ENCODE peak calls at places on chromosomes 16 and 17, in five cellular contexts. P, N, Y, X and Z are unnamed samples. For H3K9me3, the result is how much of the 10 kb centered on the place peaks cover.

GRCh38 chr16:89672177-89672941 is 14.1 kb upstream of the CDK10 start:
- DNase-seq in X (no peak), N (no peak), Y (no peak), P (no peak), Z (no peak)

GRCh38 chr16:13906426-13907089 is 13.4 kb upstream of the ERCC4 start:
- DNase-seq in P (no peak), X (no peak), N (no peak), Y (no peak), Z (no peak)

GRCh38 chr17:75819723-75820410 is 24.3 kb downstream of the UNC13D start:
- DNase-seq in P (peak), Y (no peak), X (no peak), N (no peak), Z (no peak)

GRCh38 chr17:73188011-73188410 is 4.8 kb upstream of the COG1 start:
- DNase-seq in N (no peak), P (no peak), X (no peak), Y (no peak), Z (no peak)

GRCh38 chr17:17042851-17043667 is 802 bp downstream of the MPRIP start:
- DNase-seq in P (peak), Y (peak), N (no peak), X (peak), Z (no peak)

GRCh38 chr17:41785091-41785875 is 1.2 kb downstream of the JUP start:
- DNase-seq in X (no peak), N (no peak), P (no peak), Y (no peak), Z (no peak)

GRCh38 chr16:24810951-24811843 is 34.6 kb upstream of the SLC5A11 start:
- DNase-seq in P (no peak), N (no peak), Y (no peak), X (no peak), Z (no peak)

GRCh38 chr17:81096741-81097133 is 61.8 kb downstream of the BAIAP2 start:
- DNase-seq in X (no peak), Y (no peak), P (no peak), N (no peak), Z (no peak)

GRCh38 chr16:56547120-56547948 is 17.5 kb upstream of the MT4 start:
- DNase-seq in N (no peak), X (peak), Y (peak), P (no peak), Z (no peak)

GRCh38 chr17:50918933-50919296 is 52.8 kb upstream of the TOB1 start:
- DNase-seq in N (peak), Y (peak), X (no peak), P (no peak), Z (no peak)

GRCh38 chr17:31321481-31321880 is at the start of gene EVI2A:
- DNase-seq in P (no peak), X (no peak), N (no peak), Y (peak), Z (peak)

GRCh38 chr17:66200685-66201092 is 8.8 kb upstream of the CEP112 start:
- DNase-seq in P (peak), N (peak), Y (peak), X (no peak), Z (peak)

GRCh38 chr17:17849147-17849820 is 12.5 kb upstream of the SREBF1 start:
- DNase-seq in P (no peak), X (no peak), Y (no peak), N (peak), Z (peak)

GRCh38 chr17:61444831-61445230 is 7.4 kb upstream of the TBX4 start:
- DNase-seq in P (no peak), X (no peak), Y (peak), N (no peak), Z (no peak)

GRCh38 chr17:4531988-4532736 is 23.0 kb downstream of the MYBBP1A start:
- DNase-seq in N (no peak), X (no peak), Y (no peak), P (no peak), Z (no peak)

GRCh38 chr16:85136213-85136704 is 24.0 kb upstream of the CIBAR2 start:
- DNase-seq in Y (no peak), P (no peak), X (no peak), N (no peak), Z (no peak)

GRCh38 chr16:87964049-87964448 is 12.8 kb downstream of the BANP start:
- DNase-seq in P (no peak), Y (no peak), N (no peak), X (no peak), Z (no peak)

GRCh38 chr16:1543085-1543896 is 9.8 kb downstream of the TMEM204 start:
- DNase-seq in X (peak), Y (peak), N (peak), P (peak), Z (no peak)

GRCh38 chr16:56669840-56670639 is 426 bp downstream of the MT1H start:
- DNase-seq in Y (no peak), X (no peak), P (peak), N (no peak), Z (no peak)

GRCh38 chr16:78745491-78746019 is 646.1 kb downstream of the WWOX start:
- DNase-seq in P (no peak), X (no peak), N (no peak), Y (no peak), Z (no peak)

GRCh38 chr17:57619061-57619937 is 125.8 kb downstream of the CCDC182 start:
- DNase-seq in X (no peak), Y (peak), P (no peak), N (no peak), Z (no peak)

GRCh38 chr16:22217890-22218730 is 12.0 kb downstream of the EEF2K start:
- DNase-seq in Y (no peak), P (no peak), N (no peak), X (no peak), Z (no peak)

GRCh38 chr17:73861543-73861942 is 217.3 kb upstream of the SDK2 start:
- DNase-seq in Y (no peak), X (no peak), N (no peak), P (no peak), Z (no peak)

GRCh38 chr16:17470871-17471744 is at the start of gene XYLT1:
- DNase-seq in P (peak), X (peak), Y (peak), N (peak), Z (peak)

GRCh38 chr16:14401839-14402115 is 228.3 kb downstream of the PARN start:
- DNase-seq in X (no peak), P (no peak), N (no peak), Y (peak), Z (no peak)

GRCh38 chr17:44913676-44914075 is 1.6 kb downstream of the GFAP start:
- DNase-seq in Y (no peak), P (no peak), X (no peak), N (no peak), Z (no peak)

DNA sequence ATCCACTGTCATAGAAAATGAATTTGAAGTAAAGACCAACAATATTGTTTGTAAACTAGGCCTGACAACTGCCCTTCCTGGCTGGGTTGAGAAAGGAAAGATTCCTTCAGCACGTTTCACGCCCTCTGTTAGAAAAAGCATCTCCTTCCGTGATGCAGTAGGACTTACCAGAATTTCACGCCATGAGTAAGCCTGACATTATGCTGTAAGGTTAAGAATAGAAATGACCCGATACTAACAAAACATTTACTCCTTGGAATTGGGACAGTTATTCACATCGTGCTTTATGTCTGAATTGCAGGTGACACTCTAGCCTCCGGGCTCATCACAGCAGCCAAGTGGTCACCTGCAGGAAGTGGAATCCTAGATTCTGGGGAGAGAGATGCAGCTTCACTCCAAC is 17.6 kb downstream of the MARCHF10 start:
- DNase-seq in P (no peak), N (no peak), X (no peak), Y (peak), Z (no peak)
- H3K9me3 ChIP-seq in P (under half), N (under half), X (under half), Y (under half), Z (under half)

GRCh38 chr17:54455251-54455868 is 445.3 kb upstream of the TOM1L1 start:
- DNase-seq in N (no peak), Y (no peak), X (no peak), P (no peak), Z (no peak)
- H3K9me3 ChIP-seq in N (under half), Y (under half), X (under half), P (under half), Z (under half)

GRCh38 chr16:4947722-4948503 is 10.2 kb upstream of the SEC14L5 start:
- DNase-seq in P (no peak), N (no peak), X (no peak), Y (no peak), Z (no peak)
- H3K9me3 ChIP-seq in P (under half), N (under half), X (under half), Y (under half), Z (under half)

GRCh38 chr16:83680980-83681379 is 126.8 kb upstream of the HSBP1 start:
- DNase-seq in N (no peak), X (peak), Y (no peak), P (no peak), Z (no peak)

GRCh38 chr16:83669456-83669855 is 138.3 kb upstream of the HSBP1 start:
- DNase-seq in N (no peak), Y (no peak), P (no peak), X (no peak), Z (no peak)

GRCh38 chr16:83676056-83676455 is 131.7 kb upstream of the HSBP1 start:
- DNase-seq in Y (no peak), P (no peak), X (no peak), N (no peak), Z (no peak)

GRCh38 chr16:83675136-83675535 is 132.6 kb upstream of the HSBP1 start:
- DNase-seq in N (no peak), P (no peak), Y (peak), X (no peak), Z (no peak)
- H3K9me3 ChIP-seq in N (under half), P (under half), Y (under half), X (under half), Z (under half)